ENCODE peak calls at places on chromosomes 11 and 22, in six cellular contexts. R, O, S, G, C and Y are unnamed samples.

GRCh38 chr22:29152045-29152380 is 53.7 kb upstream of the EMID1 start:
- DNase-seq in R (no peak), O (no peak), S (no peak), G (no peak), C (no peak), Y (no peak)

GRCh38 chr11:6719588-6719987 is 36.4 kb upstream of the MRPL17 start:
- DNase-seq in R (no peak), O (no peak), S (no peak), G (no peak), C (no peak), Y (no peak)

GRCh38 chr22:47553436-47553835 is 791.0 kb downstream of the TBC1D22A start:
- DNase-seq in R (no peak), O (no peak), S (no peak), G (no peak), C (no peak), Y (no peak)

GRCh38 chr11:34284836-34285235 is 73.0 kb downstream of the ABTB2 start:
- DNase-seq in R (no peak), O (no peak), S (no peak), G (no peak), C (no peak), Y (no peak)

GRCh38 chr11:117259417-117259816 is 26.9 kb downstream of the RNF214 start:
- DNase-seq in R (no peak), O (no peak), S (peak), G (no peak), C (no peak), Y (no peak)

GRCh38 chr22:37553725-37554124 is 6.6 kb upstream of the CDC42EP1 start:
- DNase-seq in R (no peak), O (no peak), S (no peak), G (no peak), C (no peak), Y (no peak)

GRCh38 chr22:45537734-45538181 is 35.1 kb downstream of the FBLN1 start:
- DNase-seq in R (no peak), O (peak), S (peak), G (peak), C (no peak), Y (peak)

GRCh38 chr11:14443642-14444041 is 56.0 kb downstream of the COPB1 start:
- DNase-seq in R (no peak), O (peak), S (peak), G (no peak), C (peak), Y (no peak)

GRCh38 chr11:90594658-90595057 is 371.8 kb upstream of the CHORDC1 start:
- DNase-seq in R (no peak), O (peak), S (no peak), G (peak), C (peak), Y (no peak)

GRCh38 chr22:49017769-49018330 is 809.8 kb downstream of the BRD1 start:
- DNase-seq in R (peak), O (no peak), S (no peak), G (no peak), C (no peak), Y (peak)

GRCh38 chr11:8221025-8221723 is 42.5 kb downstream of the LMO1 start:
- DNase-seq in R (no peak), O (no peak), S (no peak), G (no peak), C (no peak), Y (peak)

GRCh38 chr11:1776331-1776851 is 12.7 kb upstream of the CTSD start:
- DNase-seq in R (no peak), O (no peak), S (no peak), G (no peak), C (no peak), Y (no peak)

GRCh38 chr11:132289590-132290256 is 919.3 kb downstream of the NTM start:
- DNase-seq in R (no peak), O (no peak), S (no peak), G (no peak), C (no peak), Y (no peak)

GRCh38 chr22:21734540-21735197 is 925 bp downstream of the YPEL1 start:
- DNase-seq in R (no peak), O (peak), S (no peak), G (no peak), C (no peak), Y (no peak)

GRCh38 chr22:31155425-31155824 is 4.6 kb upstream of the RNF185 start:
- DNase-seq in R (no peak), O (no peak), S (peak), G (no peak), C (no peak), Y (no peak)

GRCh38 chr22:27749597-27750225 is 51.8 kb downstream of the MN1 start:
- DNase-seq in R (no peak), O (no peak), S (peak), G (peak), C (no peak), Y (no peak)

GRCh38 chr11:133553885-133554586 is 21.7 kb upstream of the OPCML start:
- DNase-seq in R (no peak), O (no peak), S (no peak), G (no peak), C (no peak), Y (no peak)

GRCh38 chr22:27311666-27312566 is 489.6 kb downstream of the MN1 start:
- DNase-seq in R (peak), O (no peak), S (no peak), G (peak), C (no peak), Y (no peak)

GRCh38 chr11:75781296-75781695 is 12.7 kb downstream of the DGAT2 start:
- DNase-seq in R (no peak), O (no peak), S (no peak), G (no peak), C (no peak), Y (no peak)

GRCh38 chr11:100080401-100080800 is 606.7 kb upstream of the ARHGAP42 start:
- DNase-seq in R (no peak), O (no peak), S (no peak), G (no peak), C (no peak), Y (no peak)

GRCh38 chr22:47006433-47006832 is 244.0 kb downstream of the TBC1D22A start:
- DNase-seq in R (no peak), O (no peak), S (no peak), G (no peak), C (no peak), Y (no peak)

GRCh38 chr11:12815931-12816494 is 141.8 kb downstream of the TEAD1 start:
- DNase-seq in R (no peak), O (no peak), S (no peak), G (no peak), C (no peak), Y (no peak)

GRCh38 chr11:34243620-34244493 is 114.0 kb downstream of the ABTB2 start:
- DNase-seq in R (no peak), O (peak), S (peak), G (no peak), C (peak), Y (no peak)

GRCh38 chr22:45329536-45329936 is 19.8 kb downstream of the FAM118A start:
- DNase-seq in R (no peak), O (peak), S (no peak), G (no peak), C (no peak), Y (peak)

GRCh38 chr11:128634395-128634794 is 47.0 kb upstream of the ETS1 start:
- DNase-seq in R (no peak), O (no peak), S (no peak), G (no peak), C (no peak), Y (no peak)

GRCh38 chr11:118916842-118917388 is 8.8 kb downstream of the BCL9L start:
- DNase-seq in R (no peak), O (peak), S (peak), G (peak), C (peak), Y (no peak)

GRCh38 chr11:16953620-16954019 is 60.6 kb downstream of the PLEKHA7 start:
- DNase-seq in R (no peak), O (no peak), S (no peak), G (no peak), C (no peak), Y (no peak)

GRCh38 chr11:133015457-133015856 is 516.8 kb downstream of the OPCML start:
- DNase-seq in R (no peak), O (no peak), S (no peak), G (no peak), C (no peak), Y (no peak)

GRCh38 chr11:75214411-75214821 is 26.2 kb upstream of the TPBGL start:
- DNase-seq in R (peak), O (peak), S (peak), G (peak), C (peak), Y (peak)

GRCh38 chr11:62710001-62710345 is 2.5 kb downstream of the GNG3 start:
- DNase-seq in R (no peak), O (no peak), S (no peak), G (no peak), C (peak), Y (no peak)

GRCh38 chr11:47453365-47453764 is 4.4 kb upstream of the RAPSN start:
- DNase-seq in R (no peak), O (no peak), S (no peak), G (no peak), C (no peak), Y (no peak)

GRCh38 chr22:46346680-46347405 is 11.3 kb downstream of the TRMU start:
- DNase-seq in R (no peak), O (peak), S (no peak), G (no peak), C (no peak), Y (peak)

GRCh38 chr22:20776624-20777405 is 2.9 kb downstream of the SERPIND1 start:
- DNase-seq in R (no peak), O (no peak), S (no peak), G (peak), C (no peak), Y (no peak)

GRCh38 chr11:353315-353857 is 15.9 kb upstream of the B4GALNT4 start:
- DNase-seq in R (no peak), O (peak), S (peak), G (peak), C (peak), Y (peak)

GRCh38 chr11:120395778-120396177 is 59.6 kb downstream of the ARHGEF12 start:
- DNase-seq in R (no peak), O (no peak), S (no peak), G (no peak), C (no peak), Y (no peak)

GRCh38 chr11:65851811-65852507 is 6.0 kb downstream of the CFL1 start:
- DNase-seq in R (no peak), O (no peak), S (no peak), G (no peak), C (no peak), Y (no peak)
- TF ChIP-seq POLR2A in R (no peak), O (no peak), S (peak), G (no peak), C (no peak), Y (no peak)

GRCh38 chr22:41106122-41106968 is 14.0 kb downstream of the EP300 start:
- DNase-seq in R (no peak), O (no peak), S (peak), G (no peak), C (no peak), Y (no peak)

GRCh38 chr22:41116342-41116741 is 23.9 kb downstream of the EP300 start:
- DNase-seq in R (no peak), O (no peak), S (no peak), G (no peak), C (no peak), Y (no peak)

GRCh38 chr22:41110968-41111367 is 18.6 kb downstream of the EP300 start:
- DNase-seq in R (no peak), O (no peak), S (no peak), G (no peak), C (no peak), Y (no peak)
- TF ChIP-seq POLR2A in R (no peak), O (no peak), S (no peak), G (no peak), C (no peak), Y (no peak)

DNA sequence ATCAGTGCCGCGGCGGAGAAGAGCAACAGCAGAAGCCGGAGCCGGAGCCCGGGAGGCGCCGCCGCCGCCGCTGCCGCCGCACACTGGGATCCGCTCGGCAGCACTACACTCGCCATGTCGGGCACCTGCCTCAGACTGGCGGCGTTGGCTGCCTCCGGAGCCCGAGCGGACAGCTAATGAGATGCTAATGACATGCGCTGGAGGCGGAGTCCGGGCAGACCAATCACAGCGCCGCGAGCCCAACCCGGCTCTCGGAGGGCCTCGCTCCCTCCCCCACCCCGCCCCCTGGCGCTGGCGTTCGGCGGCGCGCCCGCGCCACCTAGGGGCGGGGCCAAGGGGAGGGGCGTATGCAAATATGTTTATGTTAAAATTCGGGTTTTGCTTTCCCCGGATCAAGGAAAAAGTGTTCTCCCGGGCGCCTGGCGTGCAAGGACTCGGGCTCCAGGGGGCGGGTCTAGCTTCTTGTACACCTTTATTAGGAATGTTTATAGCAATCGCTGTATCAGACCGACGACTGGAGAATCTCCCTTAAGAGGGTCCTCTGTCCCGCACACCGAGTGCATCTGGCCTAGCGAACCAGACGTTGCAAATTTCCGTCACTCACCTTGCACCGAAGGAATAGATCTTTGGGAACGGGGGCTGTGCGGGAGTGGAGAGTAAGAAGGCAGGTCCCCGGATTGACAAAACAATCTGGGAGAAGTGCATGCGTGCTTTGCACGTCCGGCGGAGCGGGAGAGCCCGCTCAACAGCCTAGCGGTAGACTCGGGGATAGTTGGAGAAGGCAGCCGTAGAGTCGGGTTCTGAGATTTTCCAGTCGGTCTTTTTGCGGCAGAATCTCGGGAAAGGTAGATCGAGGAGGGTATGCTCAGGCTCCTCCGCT is at the start of gene CADM1:
- DNase-seq in R (peak), O (peak), S (peak), G (peak), C (peak), Y (peak)
- TF ChIP-seq POLR2A in R (peak), O (peak), S (peak), G (peak), C (peak), Y (peak)

GRCh38 chr11:73348838-73349237 is 27.4 kb upstream of the RELT start:
- DNase-seq in R (no peak), O (no peak), S (no peak), G (no peak), C (no peak), Y (no peak)

GRCh38 chr11:73353422-73353821 is 22.8 kb upstream of the RELT start:
- DNase-seq in R (no peak), O (no peak), S (no peak), G (no peak), C (no peak), Y (no peak)

GRCh38 chr11:73347067-73347466 is 29.1 kb upstream of the RELT start:
- DNase-seq in R (no peak), O (no peak), S (no peak), G (no peak), C (no peak), Y (no peak)

GRCh38 chr11:73349633-73350032 is 26.6 kb upstream of the RELT start:
- DNase-seq in R (no peak), O (no peak), S (no peak), G (peak), C (no peak), Y (no peak)

GRCh38 chr11:73350908-73351636 is 25.1 kb upstream of the RELT start:
- DNase-seq in R (peak), O (peak), S (peak), G (peak), C (peak), Y (no peak)
- TF ChIP-seq POLR2A in R (no peak), O (no peak), S (no peak), G (no peak), C (no peak), Y (no peak)

GRCh38 chr11:127044535-127044934 is 44.0 kb upstream of the KIRREL3 start:
- DNase-seq in R (no peak), O (no peak), S (no peak), G (no peak), C (no peak), Y (no peak)
- TF ChIP-seq POLR2A in R (no peak), O (no peak), S (no peak), G (no peak), C (no peak), Y (no peak)

GRCh38 chr22:39520874-39521857 is 804 bp downstream of the ATF4 start:
- DNase-seq in R (peak), O (peak), S (peak), G (peak), C (peak), Y (peak)

GRCh38 chr22:39518124-39518786 is 2.1 kb upstream of the ATF4 start:
- DNase-seq in R (no peak), O (no peak), S (peak), G (no peak), C (no peak), Y (no peak)

GRCh38 chr22:39520054-39520873 is at the start of gene ATF4:
- DNase-seq in R (peak), O (peak), S (peak), G (peak), C (peak), Y (peak)

GRCh38 chr22:39518996-39519680 is 1.2 kb upstream of the ATF4 start:
- DNase-seq in R (no peak), O (no peak), S (peak), G (no peak), C (no peak), Y (peak)

GRCh38 chr22:39519681-39520053 is 695 bp upstream of the ATF4 start:
- DNase-seq in R (no peak), O (peak), S (no peak), G (peak), C (peak), Y (peak)
- TF ChIP-seq POLR2A in R (peak), O (no peak), S (no peak), G (peak), C (peak), Y (no peak)